ENCODE peak calls at places on chromosomes 16 and 17, in five cellular contexts. R, W, H, M and I are unnamed samples.

GRCh38 chr16:69131167-69131748 is 1.1 kb downstream of the CHTF8 start:
- DNase-seq in M (peak; percentile 38), W (peak; percentile 72), H (no peak), R (no peak), I (no peak)

GRCh38 chr17:28724500-28725165 is 1.4 kb downstream of the TLCD1 start:
- DNase-seq in H (peak; percentile 22), W (no peak), R (no peak), M (no peak), I (no peak)

GRCh38 chr17:40613755-40614154 is 33.9 kb downstream of the SMARCE1 start:
- DNase-seq in M (no peak), H (no peak), R (no peak), W (no peak), I (no peak)

GRCh38 chr17:5785867-5786509 is 201.7 kb upstream of the NLRP1 start:
- DNase-seq in M (peak; percentile 66), R (no peak), W (no peak), H (peak; percentile 33), I (no peak)

GRCh38 chr16:70746040-70746707 is 54.8 kb downstream of the VAC14 start:
- DNase-seq in M (peak; percentile 87), W (peak; percentile 74), H (peak; percentile 73), R (peak; percentile 88), I (peak; percentile 67)

GRCh38 chr16:24917891-24918290 is 72.1 kb downstream of the SLC5A11 start:
- DNase-seq in W (no peak), R (no peak), M (no peak), H (no peak), I (no peak)

GRCh38 chr17:36016555-36016954 is 1.2 kb downstream of the CCL23 start:
- DNase-seq in M (no peak), W (no peak), R (no peak), H (no peak), I (no peak)

GRCh38 chr17:45385331-45385997 is 47.2 kb downstream of the ARHGAP27 start:
- DNase-seq in H (peak; percentile 84), M (peak; percentile 58), W (peak; percentile 89), R (no peak), I (peak; percentile 33)

GRCh38 chr16:31242197-31242596 is 17.6 kb upstream of the ITGAM start:
- DNase-seq in H (peak; percentile 75), W (peak; percentile 7), R (no peak), M (no peak), I (no peak)

GRCh38 chr17:31111183-31111582 is 16.4 kb downstream of the NF1 start:
- DNase-seq in R (no peak), M (no peak), W (no peak), H (no peak), I (no peak)

GRCh38 chr16:67470314-67470713 is 10.6 kb downstream of the ATP6V0D1 start:
- DNase-seq in M (no peak), H (no peak), R (no peak), W (no peak), I (no peak)

GRCh38 chr17:73290399-73291259 is 21.2 kb downstream of the CDC42EP4 start:
- DNase-seq in W (peak; percentile 34), M (no peak), R (no peak), H (peak; percentile 37), I (no peak)

GRCh38 chr17:38727661-38728220 is 2.4 kb upstream of the CISD3 start:
- DNase-seq in M (no peak), H (peak; percentile 29), R (no peak), W (no peak), I (no peak)

GRCh38 chr16:80687606-80688005 is 116.8 kb downstream of the CDYL2 start:
- DNase-seq in R (no peak), W (no peak), H (no peak), M (peak; percentile 66), I (no peak)

GRCh38 chr17:64074704-64075484 is 54.5 kb upstream of the ICAM2 start:
- DNase-seq in W (peak; percentile 43), R (no peak), M (peak; percentile 49), H (peak; percentile 94), I (peak; percentile 76)

GRCh38 chr17:40313660-40314556 is 4.9 kb downstream of the RARA start:
- DNase-seq in M (peak; percentile 45), H (peak; percentile 52), R (no peak), W (no peak), I (no peak)

GRCh38 chr17:63842173-63842539 is 329 bp downstream of the SMARCD2 start:
- DNase-seq in R (no peak), W (peak; percentile 37), M (no peak), H (no peak), I (no peak)

GRCh38 chr17:10744509-10745000 is 14.7 kb upstream of the TMEM220 start:
- DNase-seq in W (no peak), M (no peak), H (no peak), R (no peak), I (no peak)

GRCh38 chr16:27242868-27243590 is 25.5 kb downstream of the NSMCE1 start:
- DNase-seq in R (peak; percentile 50), M (peak; percentile 94), W (peak; percentile 56), H (no peak), I (peak; percentile 71)

GRCh38 chr17:56744721-56745120 is 89.0 kb downstream of the C17orf67 start:
- DNase-seq in M (peak; percentile 6), R (no peak), W (peak; percentile 43), H (no peak), I (no peak)

GRCh38 chr16:11797957-11798299 is 870 bp upstream of the ZC3H7A start:
- DNase-seq in W (peak; percentile 23), M (no peak), H (no peak), R (no peak), I (no peak)

GRCh38 chr17:55709440-55709839 is 13.2 kb downstream of the TMEM100 start:
- DNase-seq in R (no peak), H (no peak), W (no peak), M (no peak), I (no peak)

GRCh38 chr16:82358601-82359221 is 188.7 kb upstream of the MPHOSPH6 start:
- DNase-seq in H (peak; percentile 54), R (no peak), M (no peak), W (no peak), I (no peak)

GRCh38 chr16:3858809-3859208 is 21.7 kb downstream of the CREBBP start:
- DNase-seq in W (no peak), R (no peak), M (no peak), H (no peak), I (no peak)

GRCh38 chr17:49393491-49394255 is 21.0 kb downstream of the PHB1 start:
- DNase-seq in M (no peak), H (no peak), W (peak; percentile 66), R (no peak), I (no peak)

GRCh38 chr17:5619088-5619740 is 34.9 kb upstream of the NLRP1 start:
- DNase-seq in M (no peak), R (no peak), H (no peak), W (no peak), I (no peak)

GRCh38 chr16:88017551-88018101 is 66.4 kb downstream of the BANP start:
- DNase-seq in M (no peak), H (no peak), W (no peak), R (no peak), I (no peak)

GRCh38 chr17:2867441-2868424 is 71.5 kb downstream of the RAP1GAP2 start:
- DNase-seq in H (peak; percentile 58), M (peak; percentile 69), W (no peak), R (no peak), I (peak; percentile 8)
- TF ChIP-seq CTCF in H (no peak), M (peak; percentile 30), W (no peak), R (no peak), I (no peak)

DNA sequence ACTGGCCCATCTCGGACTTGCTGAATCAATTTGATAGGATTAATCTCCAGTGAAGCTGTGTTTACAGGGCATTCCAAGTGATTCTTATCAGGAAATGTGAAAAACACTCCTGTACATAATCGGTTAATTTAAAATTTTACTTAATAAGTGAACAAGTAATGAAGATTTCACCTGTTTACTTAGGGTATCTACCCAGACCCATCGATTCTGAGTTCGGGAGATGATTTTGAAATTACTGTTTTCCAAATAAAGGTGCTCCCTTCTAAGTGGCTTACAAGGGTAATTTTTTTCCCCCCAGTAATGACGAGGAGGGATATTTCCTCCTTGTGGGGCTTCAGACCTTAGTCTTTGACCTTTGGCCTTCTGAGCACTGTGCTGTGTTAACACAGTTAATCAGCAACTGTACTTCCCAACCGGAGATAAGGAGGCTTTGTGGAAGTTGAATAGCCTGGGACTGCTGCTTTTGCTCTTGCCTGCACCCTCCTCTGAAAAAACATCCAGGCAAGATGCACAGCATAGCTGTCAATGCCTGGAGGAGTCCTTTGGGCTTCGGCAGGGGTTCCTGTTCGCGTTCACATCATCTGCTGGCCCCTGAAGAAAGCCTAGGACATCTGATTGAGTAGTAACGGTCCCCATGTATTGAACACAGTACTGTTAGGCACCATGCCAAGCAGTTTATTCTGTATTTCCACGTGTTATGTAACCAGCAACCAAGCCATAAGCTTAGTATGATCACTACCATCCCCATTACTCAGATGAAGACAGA is 1.8 kb downstream of the FAHD1 start:
- DNase-seq in R (no peak), W (no peak), H (no peak), M (no peak), I (no peak)
- H3K4me3 ChIP-seq in R (no peak overlapping the region), W (no peak overlapping the region), H (peak overlapping the region; percentile 97), M (peak overlapping the region; percentile 89), I (no peak overlapping the region)

GRCh38 chr17:42609182-42609813 is at the start of the genes RETREG3 and TUBG1:
- DNase-seq in H (peak; percentile 99), R (peak; percentile 90), M (peak; percentile 98), W (peak; percentile 98), I (peak; percentile 97)
- TF ChIP-seq CTCF in H (peak; percentile 54), R (peak; percentile 42), M (peak; percentile 42), W (no peak), I (peak; percentile 56)

DNA sequence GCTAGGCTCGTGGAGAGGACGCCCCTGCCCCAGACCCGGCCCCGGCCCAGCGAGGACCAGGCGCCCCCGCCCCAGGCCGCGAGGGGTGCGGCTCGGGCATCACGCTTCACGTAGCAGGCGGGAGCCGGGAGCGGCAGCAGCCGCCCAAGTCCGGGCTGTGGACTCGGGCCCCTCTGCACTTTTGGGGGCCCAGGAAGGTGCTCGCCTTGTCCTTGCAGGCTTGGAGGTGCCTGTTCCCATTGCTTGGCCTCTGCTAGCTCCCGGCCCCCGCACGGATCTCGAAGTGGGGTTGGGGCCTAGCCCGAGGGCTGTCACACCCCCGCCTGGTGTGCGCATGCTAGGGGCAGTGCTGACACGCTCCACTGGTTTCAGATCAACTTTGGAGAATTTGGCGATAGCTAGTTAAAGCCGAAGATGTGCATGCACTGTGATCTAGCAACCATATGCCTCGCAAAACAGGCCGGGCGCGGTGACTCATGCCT is 55.7 kb downstream of the WSB1 start:
- DNase-seq in H (no peak), R (no peak), W (no peak), M (no peak), I (no peak)
- H3K4me3 ChIP-seq in H (no peak overlapping the region), R (peak overlapping the region; percentile 66), W (no peak overlapping the region), M (no peak overlapping the region), I (no peak overlapping the region)

DNA sequence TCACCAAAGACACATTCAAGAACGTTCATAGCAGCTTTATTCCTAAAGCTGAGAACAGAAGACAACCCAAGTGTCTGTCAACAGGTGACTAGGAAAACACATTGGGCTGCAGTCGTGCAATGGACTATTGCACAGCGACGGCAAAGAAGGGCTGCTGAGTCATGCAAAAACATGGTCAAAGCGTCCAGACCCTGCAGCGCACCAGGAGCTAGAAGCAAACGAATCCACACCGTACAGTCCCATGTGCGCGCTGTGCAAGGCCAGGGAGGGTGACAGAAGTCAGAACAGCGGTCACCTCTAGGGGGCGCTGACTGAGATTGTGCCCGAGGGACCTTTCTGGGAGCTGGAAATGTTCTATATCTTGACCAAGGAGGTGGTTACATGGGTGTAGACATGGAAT is 266.4 kb downstream of the MAF start:
- DNase-seq in R (no peak), H (no peak), W (no peak), M (no peak), I (no peak)
- TF ChIP-seq CTCF in R (no peak), H (no peak), W (no peak), M (no peak), I (no peak)

GRCh38 chr16:77963185-77964044 is 58.9 kb upstream of the CLEC3A start:
- DNase-seq in H (no peak), R (no peak), W (no peak), M (peak; percentile 45), I (no peak)
- H3K4me3 ChIP-seq in H (no peak overlapping the region), R (no peak overlapping the region), W (no peak overlapping the region), M (no peak overlapping the region), I (no peak overlapping the region)